ENCODE peak calls at places on chromosomes 4 and X, in six cellular contexts. X, U, N, F, I and G are unnamed samples.

GRCh38 chrX:101260435-101260834 is 30.7 kb downstream of the TAF7L start:
- DNase-seq in F (no peak), I (no peak), U (no peak), X (no peak), N (no peak), G (peak; percentile 2)

GRCh38 chr4:123750044-123750443 is 353.4 kb downstream of the SPRY1 start:
- DNase-seq in X (peak; percentile 93), I (no peak), U (no peak), N (no peak), F (no peak), G (no peak)

GRCh38 chr4:104395219-104395618 is 99.5 kb downstream of the CXXC4 start:
- DNase-seq in F (no peak), U (no peak), I (no peak), N (no peak), X (peak; percentile 76), G (no peak)

GRCh38 chr4:63717384-63717783 is 691.9 kb downstream of the TECRL start:
- DNase-seq in N (no peak), F (no peak), U (no peak), I (no peak), X (peak; percentile 2), G (no peak)

GRCh38 chr4:183589710-183590109 is 69.3 kb downstream of the RWDD4 start:
- DNase-seq in F (no peak), I (no peak), X (no peak), N (no peak), U (no peak), G (no peak)

GRCh38 chr4:165563851-165564250 is 185.0 kb downstream of the CPE start:
- DNase-seq in U (no peak), I (no peak), N (no peak), F (no peak), X (no peak), G (no peak)

GRCh38 chr4:66949424-66949823 is 595.9 kb downstream of the CENPC start:
- DNase-seq in X (no peak), F (no peak), U (no peak), N (no peak), I (no peak), G (no peak)

GRCh38 chr4:126874533-126874932 is 758.2 kb upstream of the INTU start:
- DNase-seq in U (no peak), N (no peak), F (no peak), X (no peak), I (no peak), G (no peak)

GRCh38 chr4:181046809-181047208 is 1196.4 kb upstream of the TENM3 start:
- DNase-seq in X (no peak), F (no peak), U (no peak), I (no peak), N (no peak), G (no peak)

GRCh38 chr4:70831293-70831692 is 8.4 kb downstream of the GRSF1 start:
- DNase-seq in F (no peak), X (no peak), U (no peak), I (no peak), N (no peak), G (no peak)

GRCh38 chr4:151236036-151236435 is 40.9 kb upstream of the PRSS48 start:
- DNase-seq in F (no peak), X (no peak), U (no peak), N (no peak), I (no peak), G (no peak)

GRCh38 chr4:114349543-114350175 is 248.9 kb upstream of the UGT8 start:
- DNase-seq in I (peak; percentile 85), F (no peak), N (no peak), X (no peak), U (no peak), G (no peak)

GRCh38 chrX:85611926-85612325 is 232.5 kb upstream of the POF1B start:
- DNase-seq in X (no peak), F (no peak), I (peak; percentile 22), N (no peak), U (no peak), G (no peak)

GRCh38 chrX:8005678-8006347 is 78.6 kb upstream of the PNPLA4 start:
- DNase-seq in U (no peak), F (no peak), X (no peak), N (no peak), I (no peak), G (no peak)

GRCh38 chr4:72525938-72526337 is 43.1 kb downstream of the ADAMTS3 start:
- DNase-seq in I (peak; percentile 43), F (peak; percentile 67), X (peak; percentile 74), U (no peak), N (no peak), G (no peak)

GRCh38 chr4:5956285-5957021 is 61.8 kb downstream of the C4orf50 start:
- DNase-seq in N (no peak), U (no peak), F (no peak), I (no peak), X (peak; percentile 40), G (no peak)

GRCh38 chrX:34521563-34521962 is 135.5 kb downstream of the TMEM47 start:
- DNase-seq in X (no peak), I (peak; percentile 2), F (no peak), N (no peak), U (no peak), G (peak; percentile 7)

GRCh38 chr4:137694138-137694537 is 161.8 kb upstream of the PCDH18 start:
- DNase-seq in X (no peak), F (no peak), N (no peak), I (no peak), U (no peak), G (no peak)

GRCh38 chr4:89173336-89174090 is 62.2 kb downstream of the TIGD2 start:
- DNase-seq in F (no peak), I (no peak), X (no peak), U (no peak), N (no peak), G (no peak)

GRCh38 chr4:186192068-186192751 is 843 bp downstream of the CYP4V2 start:
- DNase-seq in F (peak; percentile 60), U (peak; percentile 62), X (peak; percentile 39), N (no peak), I (peak; percentile 48), G (no peak)

GRCh38 chr4:17111959-17112659 is 213.7 kb upstream of the LDB2 start:
- DNase-seq in N (no peak), F (no peak), X (peak; percentile 17), U (no peak), I (no peak), G (peak; percentile 39)

GRCh38 chr4:81021526-81021944 is 9.0 kb upstream of the BMP3 start:
- DNase-seq in N (no peak), U (no peak), F (no peak), I (no peak), X (no peak), G (no peak)

GRCh38 chr4:118941799-118942198 is 53.1 kb downstream of the SYNPO2 start:
- DNase-seq in F (no peak), U (no peak), N (no peak), I (peak; percentile 49), X (no peak), G (no peak)

GRCh38 chr4:23269583-23269982 is 576.8 kb downstream of the GBA3 start:
- DNase-seq in N (no peak), U (no peak), F (no peak), X (no peak), I (no peak), G (no peak)

GRCh38 chrX:68822641-68823410 is 6.0 kb upstream of the EFNB1 start:
- DNase-seq in I (peak; percentile 47), N (no peak), U (no peak), F (no peak), X (peak; percentile 53), G (no peak)

GRCh38 chr4:11399461-11399971 is 29.2 kb downstream of the HS3ST1 start:
- DNase-seq in N (no peak), X (no peak), F (peak; percentile 55), I (no peak), U (no peak), G (no peak)

GRCh38 chr4:8710416-8710815 is 117.9 kb downstream of the CPZ start:
- DNase-seq in I (no peak), N (no peak), X (no peak), F (peak; percentile 38), U (no peak), G (no peak)

GRCh38 chr4:123631699-123632098 is 235.1 kb downstream of the SPRY1 start:
- DNase-seq in I (peak; percentile 43), N (no peak), F (no peak), U (no peak), X (no peak), G (no peak)

GRCh38 chr4:168441412-168441811 is 38.9 kb downstream of the DDX60L start:
- DNase-seq in N (no peak), I (no peak), U (no peak), F (no peak), X (no peak), G (no peak)

GRCh38 chrX:147917700-147918694 is 6.3 kb downstream of the FMR1 start:
- DNase-seq in N (no peak), U (no peak), X (no peak), F (no peak), I (peak; percentile 4), G (no peak)
- H3K27me3 ChIP-seq in N (no peaks in the 10 kb centered on the region), U (no peaks in the 10 kb centered on the region), X (no peaks in the 10 kb centered on the region), F (no peaks in the 10 kb centered on the region), I (no peaks in the 10 kb centered on the region), G (no peaks in the 10 kb centered on the region)

DNA sequence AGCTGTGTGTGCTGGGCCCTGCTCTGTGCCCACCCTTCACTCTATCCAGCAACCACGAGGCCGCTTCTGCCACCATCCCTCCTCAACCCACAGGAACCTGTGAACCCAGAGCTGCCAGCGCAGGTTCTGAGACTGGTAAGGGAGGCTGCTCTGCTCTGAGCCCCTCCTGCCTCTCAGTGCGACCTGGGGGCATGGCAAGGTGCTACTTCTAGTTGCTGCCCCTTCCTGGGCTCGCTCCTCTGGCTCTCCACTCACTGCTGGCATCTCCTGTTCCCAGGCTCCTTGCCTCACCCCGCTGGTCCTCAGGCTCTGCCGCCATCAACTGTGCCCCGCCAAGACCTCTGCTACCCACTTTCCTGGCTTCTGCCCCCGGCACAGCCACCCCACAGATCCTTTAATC is 39.3 kb downstream of the RNF212 start:
- DNase-seq in N (no peak), I (no peak), F (no peak), X (no peak), U (no peak), G (no peak)
- H3K27me3 ChIP-seq in N (peaks cover 15% of the 10 kb centered on the region), I (peaks cover 32% of the 10 kb centered on the region), F (no peaks in the 10 kb centered on the region), X (no peaks in the 10 kb centered on the region), U (no peaks in the 10 kb centered on the region), G (no peaks in the 10 kb centered on the region)

GRCh38 chrX:111759676-111760075 is 78.7 kb downstream of the ALG13 start:
- DNase-seq in F (no peak), I (no peak), N (no peak), X (no peak), U (no peak), G (no peak)

GRCh38 chrX:111761578-111762135 is 80.7 kb downstream of the ALG13 start:
- DNase-seq in I (no peak), F (no peak), N (no peak), X (no peak), U (no peak), G (no peak)

GRCh38 chrX:111756486-111756885 is 75.5 kb downstream of the ALG13 start:
- DNase-seq in F (no peak), U (no peak), N (no peak), X (no peak), I (no peak), G (no peak)
- H3K27me3 ChIP-seq in F (no peaks in the 10 kb centered on the region), U (no peaks in the 10 kb centered on the region), N (no peaks in the 10 kb centered on the region), X (no peaks in the 10 kb centered on the region), I (no peaks in the 10 kb centered on the region), G (no peaks in the 10 kb centered on the region)

DNA sequence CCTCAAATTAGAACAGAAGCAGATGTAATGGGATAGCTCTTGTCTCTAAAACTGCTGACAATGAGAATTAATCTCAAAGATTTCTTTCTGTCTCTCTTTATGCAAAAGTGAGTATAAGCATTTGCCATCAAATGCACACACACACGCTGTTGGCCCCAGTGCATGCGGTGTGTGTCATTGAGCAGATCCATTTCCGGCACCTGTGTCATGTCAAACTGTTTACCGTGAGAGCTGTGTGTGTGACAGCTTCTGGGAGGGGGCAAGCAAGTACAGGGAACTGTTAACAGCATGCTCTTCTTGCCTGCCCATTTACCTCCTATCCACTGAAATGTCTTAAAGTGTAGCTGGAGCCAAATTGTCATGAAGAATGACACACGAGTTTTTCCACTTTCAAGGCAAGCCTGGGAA is 297.9 kb upstream of the FAT4 start:
- DNase-seq in I (no peak), X (no peak), N (no peak), U (no peak), F (no peak), G (no peak)
- H3K27me3 ChIP-seq in I (no peaks in the 10 kb centered on the region), X (no peaks in the 10 kb centered on the region), N (no peaks in the 10 kb centered on the region), U (no peaks in the 10 kb centered on the region), F (no peaks in the 10 kb centered on the region), G (no peaks in the 10 kb centered on the region)